ENCODE peak calls at places on chromosomes 7 and 10, in six cellular contexts. Y, R, C, X, Z and V are unnamed samples.

GRCh38 chr10:114045071-114045737 is 1.5 kb downstream of the ADRB1 start:
- DNase-seq in Y (no peak), R (no peak), C (no peak), X (peak; percentile 52), Z (peak; percentile 70), V (no peak)

GRCh38 chr7:2522780-2523433 is 3.3 kb downstream of the LFNG start:
- DNase-seq in Y (peak; percentile 68), R (no peak), C (no peak), X (peak; percentile 73), Z (no peak), V (no peak)

GRCh38 chr7:83271212-83272099 is 108.8 kb upstream of the PCLO start:
- DNase-seq in Y (peak; percentile 24), R (peak; percentile 70), C (peak; percentile 19), X (no peak), Z (no peak), V (peak; percentile 32)

GRCh38 chr10:30986027-30986672 is 45.5 kb downstream of the ZNF438 start:
- DNase-seq in Y (no peak), R (peak; percentile 82), C (peak; percentile 71), X (no peak), Z (no peak), V (peak; percentile 19)

GRCh38 chr7:141402277-141402996 is 148.8 kb upstream of the AGK start:
- DNase-seq in Y (no peak), R (no peak), C (no peak), X (no peak), Z (no peak), V (no peak)

GRCh38 chr7:68288099-68288498 is 1291.5 kb downstream of the TYW1 start:
- DNase-seq in Y (no peak), R (no peak), C (no peak), X (no peak), Z (no peak), V (no peak)

GRCh38 chr7:20085086-20085485 is 132.1 kb downstream of the MACC1 start:
- DNase-seq in Y (no peak), R (peak; percentile 81), C (no peak), X (no peak), Z (no peak), V (no peak)

GRCh38 chr10:116134316-116134715 is 138.7 kb downstream of the GFRA1 start:
- DNase-seq in Y (no peak), R (no peak), C (no peak), X (no peak), Z (no peak), V (no peak)

GRCh38 chr10:3777876-3778707 is 6.9 kb downstream of the KLF6 start:
- DNase-seq in Y (no peak), R (peak; percentile 64), C (peak; percentile 16), X (no peak), Z (no peak), V (no peak)

GRCh38 chr10:117222552-117223412 is 18.1 kb upstream of the SLC18A2 start:
- DNase-seq in Y (no peak), R (no peak), C (no peak), X (no peak), Z (no peak), V (no peak)

GRCh38 chr10:59865101-59865500 is 41.3 kb downstream of the CCDC6 start:
- DNase-seq in Y (no peak), R (no peak), C (peak; percentile 18), X (peak; percentile 52), Z (no peak), V (peak; percentile 72)

GRCh38 chr7:158449266-158449665 is 138.4 kb downstream of the PTPRN2 start:
- DNase-seq in Y (no peak), R (no peak), C (no peak), X (no peak), Z (no peak), V (no peak)

GRCh38 chr7:139991911-139992310 is 70.8 kb downstream of the PARP12 start:
- DNase-seq in Y (no peak), R (no peak), C (no peak), X (no peak), Z (no peak), V (no peak)

GRCh38 chr10:62769574-62770242 is 34.8 kb upstream of the ADO start:
- DNase-seq in Y (no peak), R (peak; percentile 6), C (peak; percentile 10), X (no peak), Z (no peak), V (no peak)

GRCh38 chr7:106329971-106330733 is 45.4 kb upstream of the NAMPT start:
- DNase-seq in Y (no peak), R (peak; percentile 73), C (peak; percentile 79), X (no peak), Z (no peak), V (peak; percentile 37)

GRCh38 chr7:46290374-46291061 is 369.4 kb upstream of the IGFBP3 start:
- DNase-seq in Y (no peak), R (no peak), C (no peak), X (no peak), Z (no peak), V (no peak)

GRCh38 chr10:58577394-58577793 is 64.7 kb downstream of the BICC1 start:
- DNase-seq in Y (no peak), R (peak; percentile 47), C (peak; percentile 80), X (no peak), Z (no peak), V (no peak)

GRCh38 chr10:32256613-32257437 is 90.1 kb downstream of the EPC1 start:
- DNase-seq in Y (peak; percentile 54), R (peak; percentile 65), C (peak; percentile 37), X (peak; percentile 65), Z (peak; percentile 81), V (peak; percentile 67)

GRCh38 chr7:27189560-27190283 is 4.7 kb upstream of the HOXA11 start:
- DNase-seq in Y (no peak), R (no peak), C (no peak), X (peak; percentile 27), Z (peak; percentile 64), V (no peak)

GRCh38 chr7:84176716-84177115 is 17.9 kb downstream of the SEMA3A start:
- DNase-seq in Y (no peak), R (peak; percentile 66), C (peak; percentile 35), X (no peak), Z (no peak), V (no peak)

GRCh38 chr7:99540542-99540941 is 11.4 kb downstream of the FAM200A start:
- DNase-seq in Y (no peak), R (no peak), C (no peak), X (no peak), Z (no peak), V (no peak)

GRCh38 chr7:123555484-123555883 is 2.1 kb downstream of the NDUFA5 start:
- DNase-seq in Y (no peak), R (no peak), C (no peak), X (no peak), Z (no peak), V (no peak)

GRCh38 chr10:102670065-102670400 is 25.8 kb downstream of the TRIM8 start:
- DNase-seq in Y (no peak), R (no peak), C (no peak), X (no peak), Z (no peak), V (no peak)

GRCh38 chr7:103076767-103077166 is 1.8 kb downstream of the ARMC10 start:
- DNase-seq in Y (no peak), R (no peak), C (no peak), X (no peak), Z (no peak), V (no peak)

GRCh38 chr7:26843696-26844095 is 20.7 kb downstream of the SKAP2 start:
- DNase-seq in Y (no peak), R (no peak), C (peak; percentile 41), X (no peak), Z (no peak), V (peak; percentile 19)

GRCh38 chr7:24962418-24962962 is 17.5 kb downstream of the OSBPL3 start:
- DNase-seq in Y (no peak), R (no peak), C (no peak), X (no peak), Z (no peak), V (no peak)
- H4K91ac ChIP-seq in Y (no peak overlapping the region), R (no peak overlapping the region), C (no peak overlapping the region), X (no peak overlapping the region), Z (no peak overlapping the region), V (no peak overlapping the region)

GRCh38 chr10:95304463-95304862 is 13.7 kb upstream of the PDLIM1 start:
- DNase-seq in Y (no peak), R (no peak), C (no peak), X (no peak), Z (no peak), V (no peak)

GRCh38 chr10:95304976-95305375 is 14.2 kb upstream of the PDLIM1 start:
- DNase-seq in Y (no peak), R (no peak), C (no peak), X (no peak), Z (no peak), V (peak; percentile 69)

GRCh38 chr10:95308389-95309302 is 17.8 kb upstream of the PDLIM1 start:
- DNase-seq in Y (no peak), R (peak; percentile 97), C (peak; percentile 98), X (no peak), Z (no peak), V (peak; percentile 30)

GRCh38 chr10:95305606-95306385 is 15.0 kb upstream of the PDLIM1 start:
- DNase-seq in Y (no peak), R (no peak), C (no peak), X (no peak), Z (no peak), V (no peak)

DNA sequence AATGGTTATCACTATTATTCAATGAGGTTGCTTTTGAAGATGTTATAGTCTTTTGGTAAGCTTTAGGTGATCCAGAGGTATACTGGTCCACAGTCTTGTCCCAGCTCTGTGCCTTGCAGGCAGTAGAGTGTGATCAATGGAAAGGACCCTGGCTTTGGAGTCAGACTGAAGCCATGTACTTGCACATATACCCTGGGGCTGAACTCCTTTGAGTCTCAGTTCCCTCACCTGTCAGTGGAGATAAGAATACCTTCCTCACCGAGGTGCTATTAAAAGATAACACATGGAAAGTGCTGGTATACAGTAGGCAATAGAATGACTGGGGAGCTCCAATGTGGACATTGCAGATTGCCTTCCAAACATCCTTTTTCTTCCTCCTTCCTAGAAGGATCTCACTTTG is 16.0 kb upstream of the PDLIM1 start:
- DNase-seq in Y (no peak), R (no peak), C (no peak), X (no peak), Z (no peak), V (peak; percentile 77)
- H3K18ac ChIP-seq in Y (no peak overlapping the region), R (no peak overlapping the region), C (peak overlapping the region; percentile 77), X (no peak overlapping the region), Z (no peak overlapping the region), V (no peak overlapping the region)

GRCh38 chr10:132417249-132417878 is 20.4 kb downstream of the PWWP2B start:
- DNase-seq in Y (no peak), R (no peak), C (no peak), X (no peak), Z (no peak), V (no peak)

GRCh38 chr10:132415255-132415654 is 18.3 kb downstream of the PWWP2B start:
- DNase-seq in Y (no peak), R (no peak), C (no peak), X (no peak), Z (no peak), V (no peak)

GRCh38 chr10:132416566-132417248 is 19.7 kb downstream of the PWWP2B start:
- DNase-seq in Y (no peak), R (no peak), C (no peak), X (no peak), Z (no peak), V (no peak)

GRCh38 chr10:132414402-132415016 is 17.5 kb downstream of the PWWP2B start:
- DNase-seq in Y (no peak), R (peak; percentile 69), C (no peak), X (no peak), Z (no peak), V (peak; percentile 46)

GRCh38 chr10:132415956-132416355 is 19.0 kb downstream of the PWWP2B start:
- DNase-seq in Y (no peak), R (no peak), C (no peak), X (no peak), Z (no peak), V (no peak)
- H4K91ac ChIP-seq in Y (peak overlapping the region; percentile 40), R (peak overlapping the region; percentile 66), C (no peak overlapping the region), X (no peak overlapping the region), Z (no peak overlapping the region), V (no peak overlapping the region)

GRCh38 chr7:112023282-112023681 is 182.9 kb downstream of the DOCK4 start:
- DNase-seq in Y (no peak), R (peak; percentile 33), C (no peak), X (no peak), Z (no peak), V (no peak)
- H3K18ac ChIP-seq in Y (no peak overlapping the region), R (peak overlapping the region; percentile 5), C (no peak overlapping the region), X (no peak overlapping the region), Z (no peak overlapping the region), V (no peak overlapping the region)